ENCODE peak calls at places on chromosomes 5 and 9, in seven cellular contexts. One of them, this sample, is unnamed.

GRCh38 chr5:35879649-35880048 is 23.0 kb downstream of the IL7R start:
- DNase-seq in Peyer's patch: no peak
- DNase-seq in T-helper 2 cell: no peak
- DNase-seq in epithelial cell of esophagus: no peak
- DNase-seq in cardiac fibroblast: no peak
- DNase-seq in occipital lobe: no peak
- DNase-seq in foreskin fibroblast: no peak
- DNase-seq in this sample: no peak

GRCh38 chr9:110029422-110029814 is 178.5 kb downstream of the C9orf152 start:
- DNase-seq in Peyer's patch: no peak
- DNase-seq in T-helper 2 cell: no peak
- DNase-seq in epithelial cell of esophagus: peak; percentile 94
- DNase-seq in cardiac fibroblast: peak; percentile 96
- DNase-seq in occipital lobe: no peak
- DNase-seq in foreskin fibroblast: peak; percentile 91
- DNase-seq in this sample: peak; percentile 72

GRCh38 chr9:111175350-111175749 is 137.1 kb upstream of the LPAR1 start:
- DNase-seq in Peyer's patch: no peak
- DNase-seq in T-helper 2 cell: no peak
- DNase-seq in epithelial cell of esophagus: no peak
- DNase-seq in cardiac fibroblast: no peak
- DNase-seq in occipital lobe: no peak
- DNase-seq in foreskin fibroblast: no peak
- DNase-seq in this sample: no peak

GRCh38 chr9:98087420-98088354 is 31.2 kb downstream of the NANS start:
- DNase-seq in Peyer's patch: no peak
- DNase-seq in T-helper 2 cell: no peak
- DNase-seq in epithelial cell of esophagus: peak; percentile 92
- DNase-seq in cardiac fibroblast: peak; percentile 63
- DNase-seq in occipital lobe: no peak
- DNase-seq in foreskin fibroblast: peak; percentile 50
- DNase-seq in this sample: peak; percentile 83

GRCh38 chr5:35647128-35647527 is 29.5 kb downstream of the SPEF2 start:
- DNase-seq in Peyer's patch: no peak
- DNase-seq in T-helper 2 cell: no peak
- DNase-seq in epithelial cell of esophagus: no peak
- DNase-seq in cardiac fibroblast: no peak
- DNase-seq in occipital lobe: no peak
- DNase-seq in foreskin fibroblast: no peak
- DNase-seq in this sample: no peak

GRCh38 chr5:2007906-2008437 is 125.2 kb upstream of the IRX4 start:
- DNase-seq in Peyer's patch: no peak
- DNase-seq in T-helper 2 cell: no peak
- DNase-seq in epithelial cell of esophagus: peak; percentile 11
- DNase-seq in cardiac fibroblast: peak; percentile 32
- DNase-seq in occipital lobe: no peak
- DNase-seq in foreskin fibroblast: no peak
- DNase-seq in this sample: peak; percentile 18

GRCh38 chr5:980001-980588 is 28.5 kb upstream of the NKD2 start:
- DNase-seq in Peyer's patch: no peak
- DNase-seq in T-helper 2 cell: no peak
- DNase-seq in epithelial cell of esophagus: no peak
- DNase-seq in cardiac fibroblast: no peak
- DNase-seq in occipital lobe: no peak
- DNase-seq in foreskin fibroblast: no peak
- DNase-seq in this sample: peak; percentile 55

GRCh38 chr9:98921740-98922139 is 22.0 kb upstream of the COL15A1 start:
- DNase-seq in Peyer's patch: no peak
- DNase-seq in T-helper 2 cell: no peak
- DNase-seq in epithelial cell of esophagus: no peak
- DNase-seq in cardiac fibroblast: no peak
- DNase-seq in occipital lobe: no peak
- DNase-seq in foreskin fibroblast: no peak
- DNase-seq in this sample: no peak

GRCh38 chr5:127813633-127814171 is 110.5 kb downstream of the CCDC192 start:
- DNase-seq in Peyer's patch: no peak
- DNase-seq in T-helper 2 cell: no peak
- DNase-seq in epithelial cell of esophagus: peak; percentile 84
- DNase-seq in cardiac fibroblast: peak; percentile 70
- DNase-seq in occipital lobe: no peak
- DNase-seq in foreskin fibroblast: peak; percentile 74
- DNase-seq in this sample: peak; percentile 62

GRCh38 chr9:111036946-111037743 is 1.1 kb downstream of the LPAR1 start:
- DNase-seq in Peyer's patch: no peak
- DNase-seq in T-helper 2 cell: no peak
- DNase-seq in epithelial cell of esophagus: peak; percentile 61
- DNase-seq in cardiac fibroblast: peak; percentile 53
- DNase-seq in occipital lobe: no peak
- DNase-seq in foreskin fibroblast: no peak
- DNase-seq in this sample: peak; percentile 13

GRCh38 chr9:91411096-91411771 is 12.4 kb downstream of the NFIL3 start:
- DNase-seq in Peyer's patch: no peak
- DNase-seq in T-helper 2 cell: no peak
- DNase-seq in epithelial cell of esophagus: peak; percentile 63
- DNase-seq in cardiac fibroblast: peak; percentile 59
- DNase-seq in occipital lobe: no peak
- DNase-seq in foreskin fibroblast: no peak
- DNase-seq in this sample: no peak